ENCODE peak calls at places on chromosomes 13 and 19, in five cellular contexts. K is neural crest cell, M is ascending aorta, P is thoracic aorta, E is AG09319. L is an unnamed sample.

GRCh38 chr13:19927117-19927734 is 31.3 kb upstream of the ZMYM2 start:
- DNase-seq in K (no peak), M (no peak), E (peak; percentile 4), P (no peak), L (peak; percentile 25)

GRCh38 chr19:52889076-52889475 is 8.4 kb downstream of the ZNF320 start:
- DNase-seq in M (no peak), P (no peak), K (no peak), E (no peak), L (no peak)

GRCh38 chr13:75372517-75372916 is 109.5 kb downstream of the TBC1D4 start:
- DNase-seq in E (no peak), M (no peak), K (peak; percentile 15), P (no peak), L (no peak)

GRCh38 chr13:64074989-64075474 is 2659.4 kb upstream of the PCDH20 start:
- DNase-seq in P (no peak), K (no peak), M (no peak), E (no peak), L (no peak)

GRCh38 chr19:46975918-46976782 is 43.5 kb upstream of the NPAS1 start:
- DNase-seq in K (no peak), M (peak; percentile 98), P (peak; percentile 91), E (peak; percentile 99), L (peak; percentile 96)

GRCh38 chr19:41821003-41821735 is 23.3 kb downstream of the LYPD4 start:
- DNase-seq in P (no peak), K (peak; percentile 14), M (no peak), E (no peak), L (peak; percentile 6)

GRCh38 chr19:15463865-15464371 is 426 bp downstream of the RASAL3 start:
- DNase-seq in M (no peak), E (no peak), P (no peak), K (no peak), L (no peak)

GRCh38 chr19:17455308-17455707 is 5.4 kb downstream of the NXNL1 start:
- DNase-seq in K (no peak), P (no peak), M (no peak), E (no peak), L (no peak)

DNA sequence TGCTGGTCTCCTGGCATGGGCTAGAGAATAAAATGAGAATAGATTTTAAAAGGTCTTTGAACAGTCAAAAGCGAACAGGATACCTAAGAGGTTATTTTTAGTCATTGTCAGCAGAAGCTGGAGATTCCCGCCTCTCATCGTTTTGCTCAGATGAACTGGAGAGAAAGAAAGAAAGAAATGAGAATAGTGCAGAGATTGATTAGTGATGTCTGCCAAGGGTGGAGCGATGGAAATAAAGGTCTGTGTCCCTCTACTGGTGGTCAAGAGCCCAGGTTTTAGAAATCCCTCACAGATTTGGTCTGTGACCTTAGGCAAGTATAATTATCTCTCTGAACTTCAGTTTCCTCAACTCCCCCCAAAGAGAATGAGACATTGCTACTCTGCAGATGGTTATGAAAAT is 5.4 kb downstream of the NCAN start:
- DNase-seq in K (no peak), P (no peak), M (no peak), E (no peak), L (no peak)
- TF ChIP-seq CTCF in K (peak; percentile 20), P (no peak), M (no peak), E (no peak), L (peak; percentile 29)

GRCh38 chr19:37719927-37720265 is 335 bp upstream of the ZNF607 start:
- DNase-seq in K (no peak), P (no peak), E (no peak), M (no peak), L (no peak)

GRCh38 chr19:37718357-37718756 is 1.2 kb downstream of the ZNF607 start:
- DNase-seq in E (no peak), P (no peak), M (no peak), K (no peak), L (no peak)

GRCh38 chr19:37719111-37719926 is at the start of gene ZNF607:
- DNase-seq in E (peak; percentile 72), P (peak; percentile 33), K (peak; percentile 91), M (peak; percentile 90), L (peak; percentile 46)

GRCh38 chr19:37716140-37716539 is 3.4 kb downstream of the ZNF607 start:
- DNase-seq in P (no peak), E (no peak), K (no peak), M (no peak), L (no peak)
- TF ChIP-seq CTCF in P (no peak), E (no peak), K (no peak), M (no peak), L (no peak)

GRCh38 chr19:54029930-54030490 is 33.7 kb downstream of the VSTM1 start:
- DNase-seq in P (no peak), K (peak; percentile 73), M (peak; percentile 70), E (peak; percentile 27), L (no peak)

GRCh38 chr19:54026656-54027055 is 35.2 kb downstream of the CACNG6 start:
- DNase-seq in E (no peak), P (no peak), K (no peak), M (no peak), L (no peak)

GRCh38 chr19:54035215-54036178 is 28.2 kb downstream of the VSTM1 start:
- DNase-seq in P (no peak), K (no peak), M (no peak), E (peak; percentile 70), L (no peak)

DNA sequence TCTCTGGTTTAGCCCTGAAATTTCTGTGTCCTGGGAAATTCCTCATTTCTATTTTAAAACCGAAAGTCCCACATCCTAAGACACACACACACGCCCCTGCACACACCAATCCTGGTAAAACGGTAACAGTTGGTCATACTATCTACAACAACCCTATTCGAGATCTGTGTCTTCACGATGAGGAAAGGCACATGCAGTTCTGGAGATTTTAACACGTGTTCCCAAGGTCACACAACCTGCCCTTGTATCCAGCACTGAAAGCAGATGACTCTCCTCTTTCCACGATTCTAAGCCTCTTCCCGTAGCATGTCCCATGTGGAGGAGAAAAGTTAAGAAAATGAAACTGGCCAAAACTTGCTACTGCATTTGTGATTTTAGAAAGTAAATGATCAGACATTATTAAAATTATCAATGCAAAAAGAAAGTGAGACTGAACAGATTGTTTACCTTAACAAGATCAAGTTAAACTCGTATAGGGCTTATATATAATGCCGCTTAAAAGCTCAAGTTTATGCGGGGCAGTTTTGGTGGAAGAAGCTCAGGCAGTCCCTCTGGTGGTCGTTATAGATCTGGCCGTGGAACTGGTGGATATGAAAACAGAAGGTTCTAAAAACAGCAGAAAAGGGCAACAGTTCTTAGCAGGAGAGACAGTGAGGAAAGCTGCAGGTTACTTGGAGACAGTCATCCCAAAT is 32.7 kb downstream of the VSTM1 start:
- DNase-seq in M (no peak), E (no peak), P (no peak), K (no peak), L (no peak)
- TF ChIP-seq CTCF in M (no peak), E (peak; percentile 61), P (no peak), K (peak; percentile 51), L (peak; percentile 28)

GRCh38 chr19:3275583-3276340 is 51.3 kb downstream of the CELF5 start:
- DNase-seq in K (peak; percentile 51), P (peak; percentile 7), E (peak; percentile 46), M (peak; percentile 70), L (no peak)
- TF ChIP-seq CTCF in K (peak; percentile 57), P (no peak), E (no peak), M (no peak), L (peak; percentile 54)

DNA sequence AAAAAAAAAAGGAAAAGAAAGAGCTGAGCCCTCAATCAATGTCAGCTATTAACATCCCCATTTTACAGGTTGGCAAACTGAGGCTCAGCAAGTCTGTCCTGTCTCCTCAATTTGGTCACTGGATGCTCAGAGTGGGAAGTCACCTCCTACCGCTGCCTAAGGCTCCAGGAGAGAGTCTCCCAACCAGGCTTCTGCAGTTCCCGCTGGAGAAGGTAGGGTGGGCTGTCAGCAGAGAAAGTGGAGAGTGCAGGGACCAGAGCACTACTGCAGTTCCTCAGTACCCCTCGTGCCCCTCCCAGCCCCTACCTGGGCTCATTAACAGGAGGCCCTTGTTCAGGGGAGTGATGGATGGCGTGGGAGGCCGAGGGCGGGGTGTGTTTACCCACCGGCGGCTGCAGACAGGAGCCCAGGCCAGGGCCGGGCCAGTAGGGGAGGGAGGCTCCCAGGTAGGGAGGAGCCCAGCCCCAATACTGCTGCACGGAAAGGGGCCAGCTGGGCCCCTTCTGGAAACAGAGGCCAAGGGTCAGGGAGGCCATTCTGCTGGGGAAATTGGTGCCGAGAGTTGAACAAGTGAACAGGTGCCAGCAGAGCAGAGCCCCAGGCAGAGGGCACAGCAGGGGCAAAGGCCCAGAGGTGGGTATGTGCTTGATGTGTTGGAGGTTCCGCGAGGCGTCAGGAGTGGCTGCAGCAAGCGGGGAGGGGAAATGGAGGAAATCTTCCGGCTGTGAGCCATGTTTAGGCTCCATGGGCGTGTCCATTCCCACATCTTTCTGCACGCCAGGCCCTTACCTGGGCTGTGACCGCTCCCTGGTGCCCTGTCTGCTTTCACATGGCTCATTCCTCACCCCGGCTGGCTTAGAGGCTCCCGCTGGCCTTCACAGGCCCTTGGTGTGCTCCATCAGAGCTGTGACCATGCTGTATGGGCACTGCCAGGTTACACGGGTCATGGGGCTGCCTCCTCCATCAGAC is 7.6 kb upstream of the COMP start:
- DNase-seq in P (no peak), M (no peak), E (no peak), K (no peak), L (no peak)
- TF ChIP-seq CTCF in P (no peak), M (no peak), E (no peak), K (peak; percentile 30), L (no peak)

GRCh38 chr19:39195755-39196154 is 1.0 kb upstream of the NCCRP1 start:
- DNase-seq in M (no peak), P (no peak), E (no peak), K (no peak), L (no peak)

GRCh38 chr19:39199025-39199424 is 2.3 kb downstream of the NCCRP1 start:
- DNase-seq in P (no peak), M (no peak), E (peak; percentile 24), K (peak; percentile 37), L (peak; percentile 42)

GRCh38 chr19:39196860-39197562 is at the start of gene NCCRP1:
- DNase-seq in E (no peak), K (no peak), M (no peak), P (no peak), L (no peak)

GRCh38 chr19:39196320-39196719 is 444 bp upstream of the NCCRP1 start:
- DNase-seq in K (no peak), E (no peak), P (no peak), M (no peak), L (no peak)

GRCh38 chr19:39197808-39198207 is 1.0 kb downstream of the NCCRP1 start:
- DNase-seq in E (no peak), M (no peak), K (no peak), P (no peak), L (no peak)
- TF ChIP-seq CTCF in E (no peak), M (no peak), K (no peak), P (no peak), L (peak; percentile 16)

GRCh38 chr13:97257800-97258799 is 36.0 kb downstream of the MBNL2 start:
- DNase-seq in E (peak; percentile 46), M (peak; percentile 87), P (peak; percentile 18), K (no peak), L (peak; percentile 61)
- TF ChIP-seq CTCF in E (peak; percentile 20), M (no peak), P (no peak), K (no peak), L (peak; percentile 31)

DNA sequence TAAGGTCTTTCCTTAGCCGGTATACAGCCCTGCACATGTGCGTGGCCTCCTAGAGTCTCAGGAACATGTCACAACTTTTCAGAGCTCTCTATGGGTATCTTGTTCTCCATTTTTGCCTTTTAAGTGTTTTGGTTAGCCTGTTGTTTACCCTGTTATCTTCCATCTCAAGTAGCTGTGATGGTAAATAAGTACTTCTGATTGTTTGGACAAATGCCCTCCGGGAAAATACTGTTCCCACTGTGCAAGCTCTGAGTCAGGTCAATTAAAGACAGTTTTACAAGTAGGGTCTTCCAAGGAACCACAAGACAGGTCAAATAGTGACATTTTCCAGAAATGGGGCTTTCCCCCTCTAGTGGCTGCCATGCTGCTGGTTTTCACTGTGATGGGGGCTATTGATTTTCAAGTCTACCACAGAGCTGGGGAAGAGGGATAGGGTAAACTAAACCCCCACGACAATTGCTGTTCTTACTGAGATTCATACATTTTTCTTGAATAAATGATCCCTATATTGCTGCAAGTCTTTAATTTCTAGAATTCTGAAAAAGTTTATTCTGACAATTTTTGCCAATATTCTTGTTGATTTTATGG is 109.5 kb downstream of the TM9SF2 start:
- DNase-seq in P (no peak), K (no peak), M (no peak), E (no peak), L (no peak)
- TF ChIP-seq CTCF in P (no peak), K (peak; percentile 34), M (no peak), E (peak; percentile 22), L (peak; percentile 42)

L was measured in epithelial cell of proximal tubule.